ENCODE peak calls at places on chromosomes 11 and 22, in eight cellular contexts. One of them, this sample, is unnamed.
A peak's percentile ranks its signal among the peaks of the same experiment; 100 is the strongest.

GRCh38 chr11:127452533-127452932 is 452.0 kb upstream of the KIRREL3 start:
- DNase-seq in stimulated activated CD8-positive, alpha-beta memory T cell treated with anti-CD3 and anti-CD28 coated beads, Interleukin-15, amount 100 ng/mL, for 1 hour: no peak
- DNase-seq in iris pigment epithelial cell: no peak
- DNase-seq in epithelial cell of proximal tubule: no peak
- DNase-seq in tibial artery: no peak
- DNase-seq in stimulated activated CD4-positive, alpha-beta T cell treated with anti-CD3 and anti-CD28 coated beads, TNF-alpha, amount 100 ng/mL, for 4 hours: no peak
- DNase-seq in activated T-cell treated with anti-CD3 and anti-CD28 coated beads for 1 hour: no peak
- DNase-seq in T-helper 2 cell: no peak
- DNase-seq in this sample: no peak

GRCh38 chr11:37948258-37948657 is 1350.2 kb upstream of the RAG2 start:
- DNase-seq in activated T-cell treated with anti-CD3 and anti-CD28 coated beads for 1 hour: no peak
- DNase-seq in epithelial cell of proximal tubule: no peak
- DNase-seq in T-helper 2 cell: no peak
- DNase-seq in stimulated activated CD8-positive, alpha-beta memory T cell treated with anti-CD3 and anti-CD28 coated beads, Interleukin-15, amount 100 ng/mL, for 1 hour: no peak
- DNase-seq in stimulated activated CD4-positive, alpha-beta T cell treated with anti-CD3 and anti-CD28 coated beads, TNF-alpha, amount 100 ng/mL, for 4 hours: no peak
- DNase-seq in tibial artery: no peak
- DNase-seq in iris pigment epithelial cell: no peak
- DNase-seq in this sample: no peak

GRCh38 chr11:92867913-92868619 is 101.4 kb upstream of the MTNR1B start:
- DNase-seq in T-helper 2 cell: no peak
- DNase-seq in stimulated activated CD4-positive, alpha-beta T cell treated with anti-CD3 and anti-CD28 coated beads, TNF-alpha, amount 100 ng/mL, for 4 hours: no peak
- DNase-seq in tibial artery: no peak
- DNase-seq in iris pigment epithelial cell: no peak
- DNase-seq in epithelial cell of proximal tubule: no peak
- DNase-seq in stimulated activated CD8-positive, alpha-beta memory T cell treated with anti-CD3 and anti-CD28 coated beads, Interleukin-15, amount 100 ng/mL, for 1 hour: no peak
- DNase-seq in activated T-cell treated with anti-CD3 and anti-CD28 coated beads for 1 hour: no peak
- DNase-seq in this sample: no peak

GRCh38 chr22:47192651-47193437 is 430.4 kb downstream of the TBC1D22A start:
- DNase-seq in activated T-cell treated with anti-CD3 and anti-CD28 coated beads for 1 hour: no peak
- DNase-seq in stimulated activated CD8-positive, alpha-beta memory T cell treated with anti-CD3 and anti-CD28 coated beads, Interleukin-15, amount 100 ng/mL, for 1 hour: no peak
- DNase-seq in stimulated activated CD4-positive, alpha-beta T cell treated with anti-CD3 and anti-CD28 coated beads, TNF-alpha, amount 100 ng/mL, for 4 hours: no peak
- DNase-seq in T-helper 2 cell: no peak
- DNase-seq in epithelial cell of proximal tubule: no peak
- DNase-seq in tibial artery: peak; percentile 13
- DNase-seq in iris pigment epithelial cell: no peak
- DNase-seq in this sample: no peak

GRCh38 chr22:33883561-33883960 is 36.7 kb downstream of the LARGE1 start:
- DNase-seq in iris pigment epithelial cell: no peak
- DNase-seq in epithelial cell of proximal tubule: no peak
- DNase-seq in tibial artery: no peak
- DNase-seq in T-helper 2 cell: no peak
- DNase-seq in activated T-cell treated with anti-CD3 and anti-CD28 coated beads for 1 hour: no peak
- DNase-seq in stimulated activated CD4-positive, alpha-beta T cell treated with anti-CD3 and anti-CD28 coated beads, TNF-alpha, amount 100 ng/mL, for 4 hours: no peak
- DNase-seq in stimulated activated CD8-positive, alpha-beta memory T cell treated with anti-CD3 and anti-CD28 coated beads, Interleukin-15, amount 100 ng/mL, for 1 hour: no peak
- DNase-seq in this sample: no peak

GRCh38 chr11:86202013-86202336 is 42.6 kb upstream of the EED start:
- DNase-seq in iris pigment epithelial cell: no peak
- DNase-seq in T-helper 2 cell: no peak
- DNase-seq in activated T-cell treated with anti-CD3 and anti-CD28 coated beads for 1 hour: no peak
- DNase-seq in epithelial cell of proximal tubule: no peak
- DNase-seq in stimulated activated CD4-positive, alpha-beta T cell treated with anti-CD3 and anti-CD28 coated beads, TNF-alpha, amount 100 ng/mL, for 4 hours: no peak
- DNase-seq in tibial artery: no peak
- DNase-seq in stimulated activated CD8-positive, alpha-beta memory T cell treated with anti-CD3 and anti-CD28 coated beads, Interleukin-15, amount 100 ng/mL, for 1 hour: no peak
- DNase-seq in this sample: no peak

GRCh38 chr11:82902086-82902485 is 550 bp downstream of the DDIAS start:
- DNase-seq in activated T-cell treated with anti-CD3 and anti-CD28 coated beads for 1 hour: no peak
- DNase-seq in iris pigment epithelial cell: no peak
- DNase-seq in epithelial cell of proximal tubule: no peak
- DNase-seq in T-helper 2 cell: no peak
- DNase-seq in stimulated activated CD8-positive, alpha-beta memory T cell treated with anti-CD3 and anti-CD28 coated beads, Interleukin-15, amount 100 ng/mL, for 1 hour: no peak
- DNase-seq in stimulated activated CD4-positive, alpha-beta T cell treated with anti-CD3 and anti-CD28 coated beads, TNF-alpha, amount 100 ng/mL, for 4 hours: no peak
- DNase-seq in tibial artery: no peak
- DNase-seq in this sample: no peak

GRCh38 chr11:44527476-44527875 is 38.0 kb upstream of the CD82 start:
- DNase-seq in stimulated activated CD8-positive, alpha-beta memory T cell treated with anti-CD3 and anti-CD28 coated beads, Interleukin-15, amount 100 ng/mL, for 1 hour: no peak
- DNase-seq in T-helper 2 cell: no peak
- DNase-seq in epithelial cell of proximal tubule: no peak
- DNase-seq in activated T-cell treated with anti-CD3 and anti-CD28 coated beads for 1 hour: no peak
- DNase-seq in tibial artery: no peak
- DNase-seq in stimulated activated CD4-positive, alpha-beta T cell treated with anti-CD3 and anti-CD28 coated beads, TNF-alpha, amount 100 ng/mL, for 4 hours: no peak
- DNase-seq in iris pigment epithelial cell: no peak
- DNase-seq in this sample: no peak

GRCh38 chr11:26946209-26946828 is 47.6 kb upstream of the FIBIN start:
- DNase-seq in stimulated activated CD4-positive, alpha-beta T cell treated with anti-CD3 and anti-CD28 coated beads, TNF-alpha, amount 100 ng/mL, for 4 hours: no peak
- DNase-seq in tibial artery: no peak
- DNase-seq in iris pigment epithelial cell: peak; percentile 78
- DNase-seq in T-helper 2 cell: no peak
- DNase-seq in activated T-cell treated with anti-CD3 and anti-CD28 coated beads for 1 hour: no peak
- DNase-seq in stimulated activated CD8-positive, alpha-beta memory T cell treated with anti-CD3 and anti-CD28 coated beads, Interleukin-15, amount 100 ng/mL, for 1 hour: no peak
- DNase-seq in epithelial cell of proximal tubule: peak; percentile 66
- DNase-seq in this sample: no peak

GRCh38 chr22:39528080-39528661 is 4.4 kb downstream of the RPS19BP1 start:
- DNase-seq in activated T-cell treated with anti-CD3 and anti-CD28 coated beads for 1 hour: no peak
- DNase-seq in epithelial cell of proximal tubule: no peak
- DNase-seq in tibial artery: no peak
- DNase-seq in T-helper 2 cell: no peak
- DNase-seq in iris pigment epithelial cell: no peak
- DNase-seq in stimulated activated CD4-positive, alpha-beta T cell treated with anti-CD3 and anti-CD28 coated beads, TNF-alpha, amount 100 ng/mL, for 4 hours: no peak
- DNase-seq in stimulated activated CD8-positive, alpha-beta memory T cell treated with anti-CD3 and anti-CD28 coated beads, Interleukin-15, amount 100 ng/mL, for 1 hour: no peak
- DNase-seq in this sample: no peak

GRCh38 chr11:73348838-73349237 is 27.4 kb upstream of the RELT start:
- DNase-seq in iris pigment epithelial cell: no peak
- DNase-seq in T-helper 2 cell: no peak
- DNase-seq in stimulated activated CD4-positive, alpha-beta T cell treated with anti-CD3 and anti-CD28 coated beads, TNF-alpha, amount 100 ng/mL, for 4 hours: no peak
- DNase-seq in activated T-cell treated with anti-CD3 and anti-CD28 coated beads for 1 hour: no peak
- DNase-seq in stimulated activated CD8-positive, alpha-beta memory T cell treated with anti-CD3 and anti-CD28 coated beads, Interleukin-15, amount 100 ng/mL, for 1 hour: no peak
- DNase-seq in epithelial cell of proximal tubule: no peak
- DNase-seq in tibial artery: no peak
- DNase-seq in this sample: no peak

GRCh38 chr11:64206457-64207246 is at the start of gene FERMT3:
- DNase-seq in tibial artery: peak; percentile 71
- DNase-seq in epithelial cell of proximal tubule: no peak
- DNase-seq in T-helper 2 cell: peak; percentile 53
- DNase-seq in stimulated activated CD4-positive, alpha-beta T cell treated with anti-CD3 and anti-CD28 coated beads, TNF-alpha, amount 100 ng/mL, for 4 hours: peak; percentile 58
- DNase-seq in stimulated activated CD8-positive, alpha-beta memory T cell treated with anti-CD3 and anti-CD28 coated beads, Interleukin-15, amount 100 ng/mL, for 1 hour: no peak
- DNase-seq in iris pigment epithelial cell: no peak
- DNase-seq in activated T-cell treated with anti-CD3 and anti-CD28 coated beads for 1 hour: peak; percentile 57
- DNase-seq in this sample: peak; percentile 38

GRCh38 chr11:123202723-123203122 is 7.7 kb upstream of the CLMP start:
- DNase-seq in T-helper 2 cell: no peak
- DNase-seq in epithelial cell of proximal tubule: no peak
- DNase-seq in tibial artery: no peak
- DNase-seq in iris pigment epithelial cell: no peak
- DNase-seq in activated T-cell treated with anti-CD3 and anti-CD28 coated beads for 1 hour: no peak
- DNase-seq in stimulated activated CD4-positive, alpha-beta T cell treated with anti-CD3 and anti-CD28 coated beads, TNF-alpha, amount 100 ng/mL, for 4 hours: no peak
- DNase-seq in stimulated activated CD8-positive, alpha-beta memory T cell treated with anti-CD3 and anti-CD28 coated beads, Interleukin-15, amount 100 ng/mL, for 1 hour: no peak
- DNase-seq in this sample: no peak

GRCh38 chr11:19803506-19803998 is 90.9 kb downstream of the NAV2 start:
- DNase-seq in activated T-cell treated with anti-CD3 and anti-CD28 coated beads for 1 hour: no peak
- DNase-seq in stimulated activated CD8-positive, alpha-beta memory T cell treated with anti-CD3 and anti-CD28 coated beads, Interleukin-15, amount 100 ng/mL, for 1 hour: no peak
- DNase-seq in epithelial cell of proximal tubule: no peak
- DNase-seq in stimulated activated CD4-positive, alpha-beta T cell treated with anti-CD3 and anti-CD28 coated beads, TNF-alpha, amount 100 ng/mL, for 4 hours: no peak
- DNase-seq in iris pigment epithelial cell: no peak
- DNase-seq in tibial artery: no peak
- DNase-seq in T-helper 2 cell: no peak
- DNase-seq in this sample: no peak

GRCh38 chr11:117199061-117199915 is at the start of gene TAGLN:
- DNase-seq in stimulated activated CD8-positive, alpha-beta memory T cell treated with anti-CD3 and anti-CD28 coated beads, Interleukin-15, amount 100 ng/mL, for 1 hour: no peak
- DNase-seq in stimulated activated CD4-positive, alpha-beta T cell treated with anti-CD3 and anti-CD28 coated beads, TNF-alpha, amount 100 ng/mL, for 4 hours: no peak
- DNase-seq in iris pigment epithelial cell: peak; percentile 94
- DNase-seq in T-helper 2 cell: no peak
- DNase-seq in activated T-cell treated with anti-CD3 and anti-CD28 coated beads for 1 hour: no peak
- DNase-seq in tibial artery: peak; percentile 88
- DNase-seq in epithelial cell of proximal tubule: no peak
- DNase-seq in this sample: no peak

GRCh38 chr11:60282291-60282690 is 1.8 kb downstream of the MS4A4A start:
- DNase-seq in stimulated activated CD8-positive, alpha-beta memory T cell treated with anti-CD3 and anti-CD28 coated beads, Interleukin-15, amount 100 ng/mL, for 1 hour: no peak
- DNase-seq in tibial artery: no peak
- DNase-seq in epithelial cell of proximal tubule: no peak
- DNase-seq in T-helper 2 cell: no peak
- DNase-seq in activated T-cell treated with anti-CD3 and anti-CD28 coated beads for 1 hour: no peak
- DNase-seq in stimulated activated CD4-positive, alpha-beta T cell treated with anti-CD3 and anti-CD28 coated beads, TNF-alpha, amount 100 ng/mL, for 4 hours: no peak
- DNase-seq in iris pigment epithelial cell: no peak
- DNase-seq in this sample: no peak

GRCh38 chr11:107651672-107652071 is 60.2 kb downstream of the SLN start:
- DNase-seq in stimulated activated CD8-positive, alpha-beta memory T cell treated with anti-CD3 and anti-CD28 coated beads, Interleukin-15, amount 100 ng/mL, for 1 hour: no peak
- DNase-seq in stimulated activated CD4-positive, alpha-beta T cell treated with anti-CD3 and anti-CD28 coated beads, TNF-alpha, amount 100 ng/mL, for 4 hours: no peak
- DNase-seq in iris pigment epithelial cell: no peak
- DNase-seq in epithelial cell of proximal tubule: no peak
- DNase-seq in tibial artery: no peak
- DNase-seq in T-helper 2 cell: no peak
- DNase-seq in activated T-cell treated with anti-CD3 and anti-CD28 coated beads for 1 hour: no peak
- DNase-seq in this sample: no peak

GRCh38 chr11:297666-298405 is 1.5 kb downstream of the IFITM5 start:
- DNase-seq in iris pigment epithelial cell: no peak
- DNase-seq in stimulated activated CD8-positive, alpha-beta memory T cell treated with anti-CD3 and anti-CD28 coated beads, Interleukin-15, amount 100 ng/mL, for 1 hour: no peak
- DNase-seq in stimulated activated CD4-positive, alpha-beta T cell treated with anti-CD3 and anti-CD28 coated beads, TNF-alpha, amount 100 ng/mL, for 4 hours: no peak
- DNase-seq in activated T-cell treated with anti-CD3 and anti-CD28 coated beads for 1 hour: peak; percentile 43
- DNase-seq in tibial artery: peak; percentile 22
- DNase-seq in T-helper 2 cell: no peak
- DNase-seq in epithelial cell of proximal tubule: no peak
- DNase-seq in this sample: no peak

GRCh38 chr11:64802370-64803162 is 448 bp downstream of the MAP4K2 start:
- DNase-seq in activated T-cell treated with anti-CD3 and anti-CD28 coated beads for 1 hour: peak; percentile 11
- DNase-seq in stimulated activated CD4-positive, alpha-beta T cell treated with anti-CD3 and anti-CD28 coated beads, TNF-alpha, amount 100 ng/mL, for 4 hours: peak; percentile 14
- DNase-seq in tibial artery: peak; percentile 32
- DNase-seq in epithelial cell of proximal tubule: no peak
- DNase-seq in iris pigment epithelial cell: no peak
- DNase-seq in stimulated activated CD8-positive, alpha-beta memory T cell treated with anti-CD3 and anti-CD28 coated beads, Interleukin-15, amount 100 ng/mL, for 1 hour: no peak
- DNase-seq in T-helper 2 cell: peak; percentile 14
- DNase-seq in this sample: no peak

GRCh38 chr11:61384271-61385242 is 7.8 kb upstream of the TMEM216 start:
- DNase-seq in epithelial cell of proximal tubule: no peak
- DNase-seq in T-helper 2 cell: no peak
- DNase-seq in iris pigment epithelial cell: peak; percentile 35
- DNase-seq in activated T-cell treated with anti-CD3 and anti-CD28 coated beads for 1 hour: no peak
- DNase-seq in stimulated activated CD4-positive, alpha-beta T cell treated with anti-CD3 and anti-CD28 coated beads, TNF-alpha, amount 100 ng/mL, for 4 hours: no peak
- DNase-seq in stimulated activated CD8-positive, alpha-beta memory T cell treated with anti-CD3 and anti-CD28 coated beads, Interleukin-15, amount 100 ng/mL, for 1 hour: no peak
- DNase-seq in tibial artery: no peak
- DNase-seq in this sample: no peak

GRCh38 chr22:31692186-31692886 is 30.3 kb upstream of the PISD start:
- DNase-seq in T-helper 2 cell: no peak
- DNase-seq in epithelial cell of proximal tubule: no peak
- DNase-seq in stimulated activated CD4-positive, alpha-beta T cell treated with anti-CD3 and anti-CD28 coated beads, TNF-alpha, amount 100 ng/mL, for 4 hours: no peak
- DNase-seq in tibial artery: no peak
- DNase-seq in activated T-cell treated with anti-CD3 and anti-CD28 coated beads for 1 hour: no peak
- DNase-seq in iris pigment epithelial cell: peak; percentile 85
- DNase-seq in stimulated activated CD8-positive, alpha-beta memory T cell treated with anti-CD3 and anti-CD28 coated beads, Interleukin-15, amount 100 ng/mL, for 1 hour: no peak
- DNase-seq in this sample: no peak

GRCh38 chr22:34111210-34111824 is 191.0 kb upstream of the LARGE1 start:
- DNase-seq in iris pigment epithelial cell: peak; percentile 12
- DNase-seq in epithelial cell of proximal tubule: no peak
- DNase-seq in stimulated activated CD4-positive, alpha-beta T cell treated with anti-CD3 and anti-CD28 coated beads, TNF-alpha, amount 100 ng/mL, for 4 hours: no peak
- DNase-seq in T-helper 2 cell: no peak
- DNase-seq in stimulated activated CD8-positive, alpha-beta memory T cell treated with anti-CD3 and anti-CD28 coated beads, Interleukin-15, amount 100 ng/mL, for 1 hour: no peak
- DNase-seq in tibial artery: peak; percentile 30
- DNase-seq in activated T-cell treated with anti-CD3 and anti-CD28 coated beads for 1 hour: no peak
- DNase-seq in this sample: no peak

GRCh38 chr11:84594602-84595001 is 1032.5 kb downstream of the DLG2 start:
- DNase-seq in activated T-cell treated with anti-CD3 and anti-CD28 coated beads for 1 hour: no peak
- DNase-seq in stimulated activated CD8-positive, alpha-beta memory T cell treated with anti-CD3 and anti-CD28 coated beads, Interleukin-15, amount 100 ng/mL, for 1 hour: no peak
- DNase-seq in stimulated activated CD4-positive, alpha-beta T cell treated with anti-CD3 and anti-CD28 coated beads, TNF-alpha, amount 100 ng/mL, for 4 hours: no peak
- DNase-seq in epithelial cell of proximal tubule: no peak
- DNase-seq in tibial artery: no peak
- DNase-seq in iris pigment epithelial cell: no peak
- DNase-seq in T-helper 2 cell: no peak
- DNase-seq in this sample: no peak

GRCh38 chr11:1235615-1236315 is 12.9 kb downstream of the MUC5B start:
- DNase-seq in stimulated activated CD8-positive, alpha-beta memory T cell treated with anti-CD3 and anti-CD28 coated beads, Interleukin-15, amount 100 ng/mL, for 1 hour: no peak
- DNase-seq in stimulated activated CD4-positive, alpha-beta T cell treated with anti-CD3 and anti-CD28 coated beads, TNF-alpha, amount 100 ng/mL, for 4 hours: no peak
- DNase-seq in T-helper 2 cell: no peak
- DNase-seq in iris pigment epithelial cell: no peak
- DNase-seq in tibial artery: no peak
- DNase-seq in epithelial cell of proximal tubule: no peak
- DNase-seq in activated T-cell treated with anti-CD3 and anti-CD28 coated beads for 1 hour: no peak
- DNase-seq in this sample: no peak

GRCh38 chr11:37572491-37573171 is 974.6 kb upstream of the RAG2 start:
- DNase-seq in stimulated activated CD8-positive, alpha-beta memory T cell treated with anti-CD3 and anti-CD28 coated beads, Interleukin-15, amount 100 ng/mL, for 1 hour: no peak
- DNase-seq in iris pigment epithelial cell: no peak
- DNase-seq in epithelial cell of proximal tubule: no peak
- DNase-seq in activated T-cell treated with anti-CD3 and anti-CD28 coated beads for 1 hour: no peak
- DNase-seq in T-helper 2 cell: no peak
- DNase-seq in stimulated activated CD4-positive, alpha-beta T cell treated with anti-CD3 and anti-CD28 coated beads, TNF-alpha, amount 100 ng/mL, for 4 hours: no peak
- DNase-seq in tibial artery: no peak
- DNase-seq in this sample: no peak

GRCh38 chr11:121651267-121651625 is 198.5 kb upstream of the SORL1-AS1 start:
- DNase-seq in stimulated activated CD4-positive, alpha-beta T cell treated with anti-CD3 and anti-CD28 coated beads, TNF-alpha, amount 100 ng/mL, for 4 hours: no peak
- DNase-seq in epithelial cell of proximal tubule: no peak
- DNase-seq in tibial artery: no peak
- DNase-seq in activated T-cell treated with anti-CD3 and anti-CD28 coated beads for 1 hour: no peak
- DNase-seq in stimulated activated CD8-positive, alpha-beta memory T cell treated with anti-CD3 and anti-CD28 coated beads, Interleukin-15, amount 100 ng/mL, for 1 hour: no peak
- DNase-seq in T-helper 2 cell: no peak
- DNase-seq in iris pigment epithelial cell: no peak
- DNase-seq in this sample: no peak

GRCh38 chr11:71406681-71407080 is 41.5 kb downstream of the DHCR7 start:
- DNase-seq in iris pigment epithelial cell: no peak
- DNase-seq in tibial artery: no peak
- DNase-seq in activated T-cell treated with anti-CD3 and anti-CD28 coated beads for 1 hour: no peak
- DNase-seq in stimulated activated CD4-positive, alpha-beta T cell treated with anti-CD3 and anti-CD28 coated beads, TNF-alpha, amount 100 ng/mL, for 4 hours: no peak
- DNase-seq in epithelial cell of proximal tubule: no peak
- DNase-seq in T-helper 2 cell: no peak
- DNase-seq in stimulated activated CD8-positive, alpha-beta memory T cell treated with anti-CD3 and anti-CD28 coated beads, Interleukin-15, amount 100 ng/mL, for 1 hour: no peak
- DNase-seq in this sample: no peak